ENCODE peak calls at places on chromosome 16, in nine cellular contexts. H is PC-3; T is heart right ventricle; N is pancreas; Z is GM23338; G is CD8-positive, alpha-beta T cell; A is Peyer's patch; C is stomach; K is breast epithelium. S is an unnamed sample.

GRCh38 chr16:17296412-17296811 is 174.3 kb downstream of the XYLT1 start:
- DNase-seq in H (no peak), T (peak; percentile 19), N (no peak), Z (no peak), G (no peak), A (no peak), C (no peak), K (no peak), S (no peak)

GRCh38 chr16:56576585-56577299 is 11.9 kb downstream of the MT4 start:
- DNase-seq in H (peak; percentile 88), T (peak; percentile 59), N (peak; percentile 90), Z (peak; percentile 92), G (peak; percentile 77), A (peak; percentile 66), C (peak; percentile 87), K (peak; percentile 88), S (peak; percentile 93)

GRCh38 chr16:56998861-56999260 is 9.5 kb downstream of the NLRC5 start:
- DNase-seq in H (no peak), T (no peak), N (no peak), Z (no peak), G (no peak), A (no peak), C (no peak), K (no peak), S (no peak)

GRCh38 chr16:81140930-81141780 is 45.0 kb upstream of the GCSH start:
- DNase-seq in H (peak; percentile 12), T (no peak), N (no peak), Z (peak; percentile 75), G (no peak), A (no peak), C (no peak), K (no peak), S (peak; percentile 24)

GRCh38 chr16:17633146-17633966 is 162.6 kb upstream of the XYLT1 start:
- DNase-seq in H (no peak), T (no peak), N (no peak), Z (no peak), G (no peak), A (no peak), C (no peak), K (no peak), S (peak; percentile 70)

GRCh38 chr16:79286646-79287423 is 313.7 kb downstream of the MAF start:
- DNase-seq in H (no peak), T (no peak), N (peak; percentile 69), Z (peak; percentile 42), G (no peak), A (peak; percentile 67), C (peak; percentile 49), K (no peak), S (no peak)

GRCh38 chr16:4505356-4506153 is 29.4 kb downstream of the HMOX2 start:
- DNase-seq in H (no peak), T (no peak), N (no peak), Z (no peak), G (peak; percentile 61), A (peak; percentile 91), C (peak; percentile 54), K (no peak), S (peak; percentile 57)

GRCh38 chr16:29148867-29149272 is 164.0 kb downstream of the LAT start:
- DNase-seq in H (no peak), T (no peak), N (no peak), Z (no peak), G (peak; percentile 78), A (peak; percentile 82), C (peak; percentile 49), K (peak; percentile 27), S (no peak)

GRCh38 chr16:89153848-89154271 is 17.7 kb upstream of the CDH15 start:
- DNase-seq in H (peak; percentile 56), T (no peak), N (no peak), Z (no peak), G (no peak), A (no peak), C (no peak), K (no peak), S (peak; percentile 65)

GRCh38 chr16:52912565-52913173 is 140.0 kb downstream of the CHD9NB start:
- DNase-seq in H (peak; percentile 66), T (peak; percentile 38), N (peak; percentile 74), Z (peak; percentile 84), G (no peak), A (no peak), C (peak; percentile 85), K (peak; percentile 64), S (peak; percentile 75)

GRCh38 chr16:12484426-12484825 is 319.3 kb downstream of the CPPED1 start:
- DNase-seq in H (no peak), T (no peak), N (no peak), Z (no peak), G (no peak), A (no peak), C (no peak), K (no peak), S (no peak)

GRCh38 chr16:11099672-11100195 is 155.4 kb downstream of the CLEC16A start:
- DNase-seq in H (no peak), T (no peak), N (no peak), Z (no peak), G (no peak), A (peak; percentile 47), C (no peak), K (no peak), S (no peak)

GRCh38 chr16:15973997-15974396 is 24.6 kb downstream of the ABCC1 start:
- DNase-seq in H (no peak), T (no peak), N (no peak), Z (no peak), G (no peak), A (no peak), C (no peak), K (no peak), S (no peak)

GRCh38 chr16:67022531-67023214 is 6.3 kb upstream of the CBFB start:
- DNase-seq in H (peak; percentile 56), T (no peak), N (peak; percentile 8), Z (no peak), G (no peak), A (peak; percentile 8), C (peak; percentile 26), K (no peak), S (no peak)

GRCh38 chr16:87207965-87208364 is 109.2 kb downstream of the C16orf95 start:
- DNase-seq in H (no peak), T (no peak), N (no peak), Z (peak; percentile 9), G (no peak), A (no peak), C (no peak), K (no peak), S (no peak)

GRCh38 chr16:87209808-87210512 is 107.2 kb downstream of the C16orf95 start:
- DNase-seq in H (no peak), T (no peak), N (no peak), Z (no peak), G (no peak), A (no peak), C (no peak), K (no peak), S (no peak)

GRCh38 chr16:87210949-87211348 is 106.2 kb downstream of the C16orf95 start:
- DNase-seq in H (peak; percentile 52), T (no peak), N (no peak), Z (no peak), G (no peak), A (no peak), C (no peak), K (no peak), S (peak; percentile 52)

GRCh38 chr16:87206646-87207451 is 110.3 kb downstream of the C16orf95 start:
- DNase-seq in H (peak; percentile 87), T (no peak), N (no peak), Z (no peak), G (no peak), A (no peak), C (no peak), K (no peak), S (peak; percentile 91)

DNA sequence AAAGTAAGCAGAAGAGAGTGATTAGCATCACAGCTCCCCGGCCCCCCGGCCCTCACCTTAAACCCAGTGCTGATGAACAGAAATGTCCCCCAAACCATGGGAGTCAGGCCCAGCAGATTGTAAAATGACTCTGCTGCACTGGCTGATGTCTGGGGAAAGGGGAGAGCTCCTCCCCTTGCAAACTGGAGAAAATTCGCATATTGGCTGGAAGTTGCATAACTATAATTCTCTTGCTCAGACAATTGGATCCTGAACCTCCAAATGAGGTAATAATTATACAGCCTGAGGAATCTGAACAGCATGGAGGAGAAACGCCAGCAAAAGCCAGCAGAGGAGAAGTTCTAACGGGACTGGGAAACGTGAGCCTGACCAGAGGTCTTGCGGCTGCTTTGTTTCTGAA is 109.7 kb downstream of the C16orf95 start:
- DNase-seq in H (no peak), T (no peak), N (no peak), Z (no peak), G (no peak), A (no peak), C (no peak), K (no peak), S (peak; percentile 51)
- H3K4me3 ChIP-seq in H (no peak overlapping the region), T (no peak overlapping the region), N (no peak overlapping the region), Z (no peak overlapping the region), G (no peak overlapping the region), A (no peak overlapping the region), C (no peak overlapping the region), K (no peak overlapping the region), S (no peak overlapping the region)

DNA sequence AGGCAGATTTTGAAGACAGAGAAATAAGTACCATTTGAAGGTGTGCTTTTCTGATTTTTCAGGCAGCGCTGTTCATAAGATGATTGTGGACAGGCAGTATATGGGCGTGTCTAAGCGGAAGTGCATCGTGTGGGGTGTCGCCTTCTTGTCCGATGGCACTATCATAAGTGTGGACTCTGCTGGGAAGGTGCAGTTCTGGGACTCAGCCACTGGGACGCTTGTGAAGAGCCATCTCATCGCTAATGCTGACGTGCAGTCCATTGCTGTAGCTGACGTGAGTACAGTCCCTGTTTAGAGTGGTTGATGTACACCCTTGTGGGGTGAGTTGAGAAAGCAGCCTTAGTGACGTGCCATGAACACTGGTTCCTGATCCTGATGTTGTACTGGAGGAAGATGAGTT is 10.7 kb downstream of the UTP4 start:
- DNase-seq in H (no peak), T (no peak), N (no peak), Z (no peak), G (no peak), A (no peak), C (no peak), K (no peak), S (no peak)
- TF ChIP-seq CTCF in H (peak; percentile 22), T (no peak), N (no peak), Z (no peak), G (no peak), A (no peak), C (no peak), K (no peak), S (no peak)

GRCh38 chr16:85136705-85137322 is 24.5 kb upstream of the CIBAR2 start:
- DNase-seq in H (no peak), T (peak; percentile 53), N (peak; percentile 49), Z (peak; percentile 63), G (no peak), A (peak; percentile 29), C (peak; percentile 31), K (no peak), S (no peak)
- H3K4me3 ChIP-seq in H (peak overlapping the region; percentile 52), T (peak overlapping the region; percentile 36), N (peak overlapping the region; percentile 28), Z (no peak overlapping the region), G (no peak overlapping the region), A (peak overlapping the region; percentile 39), C (peak overlapping the region; percentile 39), K (peak overlapping the region; percentile 38), S (no peak overlapping the region)

GRCh38 chr16:72664480-72665408 is 383.2 kb downstream of the ZFHX3 start:
- DNase-seq in H (peak; percentile 94), T (peak; percentile 98), N (peak; percentile 97), Z (peak; percentile 99), G (peak; percentile 87), A (peak; percentile 93), C (peak; percentile 96), K (peak; percentile 91), S (peak; percentile 99)

GRCh38 chr16:72664122-72664479 is 383.8 kb downstream of the ZFHX3 start:
- DNase-seq in H (peak; percentile 9), T (no peak), N (no peak), Z (peak; percentile 2), G (no peak), A (no peak), C (no peak), K (no peak), S (peak; percentile 12)

GRCh38 chr16:72666267-72666666 is 381.7 kb downstream of the ZFHX3 start:
- DNase-seq in H (no peak), T (no peak), N (no peak), Z (no peak), G (no peak), A (no peak), C (no peak), K (no peak), S (peak; percentile 4)
- TF ChIP-seq CTCF in H (no peak), T (no peak), N (no peak), Z (no peak), G (no peak), A (no peak), C (no peak), K (no peak), S (no peak)

S was measured in epithelial cell of esophagus.